ENCODE peak calls at places on chromosomes 7 and 10, in four cellular contexts. One of them, this sample, is unnamed.

GRCh38 chr7:46932656-46933424 is 649.1 kb downstream of the TNS3 start:
- DNase-seq in HCT116: no peak
- DNase-seq in osteoblast: peak
- DNase-seq in MM.1S: no peak
- DNase-seq in this sample: peak

GRCh38 chr7:80622531-80622930 is 15.9 kb upstream of the CD36 start:
- DNase-seq in osteoblast: no peak
- DNase-seq in MM.1S: no peak
- DNase-seq in HCT116: no peak
- DNase-seq in this sample: peak

GRCh38 chr10:86966008-86966654 is 2.2 kb upstream of the ADIRF start:
- DNase-seq in HCT116: no peak
- DNase-seq in osteoblast: no peak
- DNase-seq in MM.1S: no peak
- DNase-seq in this sample: no peak

GRCh38 chr7:21041666-21042065 is 255.0 kb upstream of the SP8 start:
- DNase-seq in HCT116: no peak
- DNase-seq in osteoblast: no peak
- DNase-seq in MM.1S: no peak
- DNase-seq in this sample: no peak

GRCh38 chr7:112462236-112462635 is 12.0 kb downstream of the IFRD1 start:
- DNase-seq in osteoblast: no peak
- DNase-seq in MM.1S: no peak
- DNase-seq in HCT116: no peak
- DNase-seq in this sample: peak

GRCh38 chr7:132345730-132346129 is 230.5 kb downstream of the PLXNA4 start:
- DNase-seq in MM.1S: no peak
- DNase-seq in HCT116: no peak
- DNase-seq in osteoblast: no peak
- DNase-seq in this sample: no peak

GRCh38 chr7:2701832-2702593 is 14.0 kb downstream of the AMZ1 start:
- DNase-seq in HCT116: no peak
- DNase-seq in MM.1S: no peak
- DNase-seq in osteoblast: peak
- DNase-seq in this sample: peak

GRCh38 chr10:58334817-58335305 is at the start of gene UBE2D1:
- DNase-seq in MM.1S: peak
- DNase-seq in HCT116: peak
- DNase-seq in osteoblast: peak
- DNase-seq in this sample: peak

GRCh38 chr7:88395720-88396119 is 89.0 kb upstream of the STEAP4 start:
- DNase-seq in HCT116: no peak
- DNase-seq in MM.1S: no peak
- DNase-seq in osteoblast: no peak
- DNase-seq in this sample: no peak
- H2AFZ ChIP-seq in HCT116: no peak
- H2AFZ ChIP-seq in MM.1S: no peak
- H2AFZ ChIP-seq in osteoblast: no peak
- H2AFZ ChIP-seq in this sample: no peak

GRCh38 chr7:56063500-56063881 is 595 bp upstream of the SUMF2 start:
- DNase-seq in HCT116: no peak
- DNase-seq in osteoblast: no peak
- DNase-seq in MM.1S: no peak
- DNase-seq in this sample: no peak
- H3K27ac ChIP-seq in HCT116: peak
- H3K27ac ChIP-seq in osteoblast: peak
- H3K27ac ChIP-seq in MM.1S: peak
- H3K27ac ChIP-seq in this sample: peak

DNA sequence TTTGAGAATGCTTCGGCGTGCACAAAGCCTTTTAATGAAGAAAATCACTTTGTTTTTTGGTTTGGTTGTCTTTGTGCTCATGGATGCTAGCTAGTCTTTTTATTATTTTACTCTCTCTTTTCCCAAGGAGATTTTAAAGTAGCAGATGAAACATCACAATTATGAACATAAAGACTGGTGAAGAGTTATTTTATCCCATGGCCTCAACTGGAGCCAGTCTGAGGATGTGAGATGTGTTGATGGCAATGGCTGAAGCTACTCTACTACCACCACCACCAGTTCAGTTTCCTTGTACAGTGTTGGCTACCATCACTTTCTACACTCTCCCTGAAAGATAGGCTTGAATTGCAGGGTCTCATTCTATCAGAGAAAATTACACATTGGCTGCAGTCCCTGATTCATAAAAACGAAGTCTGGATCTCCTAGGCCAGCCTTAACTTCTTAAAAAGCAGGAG is 494 bp upstream of the HERC4 start:
- DNase-seq in osteoblast: no peak
- DNase-seq in MM.1S: no peak
- DNase-seq in HCT116: no peak
- DNase-seq in this sample: no peak
- H2AFZ ChIP-seq in osteoblast: peak
- H2AFZ ChIP-seq in MM.1S: peak
- H2AFZ ChIP-seq in HCT116: peak
- H2AFZ ChIP-seq in this sample: peak

GRCh38 chr10:29486466-29486865 is 148.3 kb downstream of the SVIL start:
- DNase-seq in osteoblast: no peak
- DNase-seq in MM.1S: no peak
- DNase-seq in HCT116: no peak
- DNase-seq in this sample: no peak

GRCh38 chr10:29482591-29483421 is 152.0 kb downstream of the SVIL start:
- DNase-seq in osteoblast: no peak
- DNase-seq in HCT116: no peak
- DNase-seq in MM.1S: no peak
- DNase-seq in this sample: peak

GRCh38 chr10:29480281-29480954 is 154.4 kb downstream of the SVIL start:
- DNase-seq in osteoblast: peak
- DNase-seq in HCT116: no peak
- DNase-seq in MM.1S: no peak
- DNase-seq in this sample: no peak

GRCh38 chr10:29479081-29479917 is 155.5 kb downstream of the SVIL start:
- DNase-seq in osteoblast: peak
- DNase-seq in HCT116: no peak
- DNase-seq in MM.1S: peak
- DNase-seq in this sample: no peak

DNA sequence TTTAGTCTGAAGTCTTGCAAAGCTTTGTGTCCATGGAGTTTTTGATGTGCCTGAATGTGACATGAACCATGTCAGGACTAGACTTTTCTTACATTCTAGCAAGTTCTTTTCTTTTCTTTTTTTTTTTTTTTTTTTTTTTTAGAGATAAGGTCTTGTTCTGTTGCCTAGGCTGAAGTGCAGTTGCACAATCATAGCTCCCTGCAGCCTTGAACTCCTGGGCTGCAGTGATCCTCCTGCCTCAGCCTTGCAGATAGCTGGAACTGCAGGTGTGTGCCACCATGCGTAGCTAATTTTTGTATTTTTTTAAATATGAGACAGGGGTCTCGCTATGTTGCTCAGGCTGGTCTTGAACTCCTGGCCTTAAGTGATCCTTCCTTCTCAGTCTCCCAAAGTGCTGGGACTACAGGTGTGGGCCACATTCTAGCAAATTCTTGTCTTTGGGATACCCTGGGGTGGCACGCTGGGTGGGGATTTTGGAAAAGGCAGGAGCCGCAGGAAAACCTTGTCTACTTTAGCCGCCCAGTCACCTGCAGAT is 152.8 kb downstream of the SVIL start:
- DNase-seq in HCT116: no peak
- DNase-seq in MM.1S: no peak
- DNase-seq in osteoblast: no peak
- DNase-seq in this sample: no peak
- H3K27ac ChIP-seq in HCT116: no peak
- H3K27ac ChIP-seq in MM.1S: no peak
- H3K27ac ChIP-seq in osteoblast: no peak
- H3K27ac ChIP-seq in this sample: no peak

This sample was measured in GM23248.